ENCODE peak calls at places on chromosome 6, in six cellular contexts. U is psoas muscle, Z is mammary epithelial cell, O is GM12878, Y is upper lobe of right lung, W is tibial artery. R is an unnamed sample. For H3K27me3, the result is how much of the 10 kb centered on the place peaks cover.

GRCh38 chr6:81614292-81614691 is 138.2 kb downstream of the TENT5A start:
- DNase-seq in Z (no peak), O (no peak), Y (no peak), W (no peak), U (no peak), R (no peak)

GRCh38 chr6:113636357-113636824 is 220.8 kb upstream of the MARCKS start:
- DNase-seq in U (no peak), W (no peak), O (no peak), Y (no peak), Z (peak), R (no peak)

GRCh38 chr6:11423072-11423471 is 114.5 kb upstream of the TMEM170B start:
- DNase-seq in O (no peak), Z (peak), U (no peak), W (no peak), Y (no peak), R (no peak)

GRCh38 chr6:148166339-148166949 is 176.2 kb upstream of the SASH1 start:
- DNase-seq in Y (no peak), O (no peak), U (no peak), W (no peak), Z (peak), R (no peak)

GRCh38 chr6:80488190-80488589 is 381.7 kb downstream of the BCKDHB start:
- DNase-seq in O (no peak), W (no peak), U (no peak), Z (no peak), Y (no peak), R (no peak)

GRCh38 chr6:149854532-149854931 is 9.6 kb downstream of the LRP11 start:
- DNase-seq in Y (peak), Z (peak), U (no peak), O (no peak), W (no peak), R (no peak)

GRCh38 chr6:132995432-132995831 is 181.1 kb downstream of the RPS12 start:
- DNase-seq in O (no peak), U (peak), W (no peak), Z (no peak), Y (no peak), R (no peak)

GRCh38 chr6:34813028-34813742 is 21.3 kb downstream of the BLTP3A start:
- DNase-seq in W (no peak), O (no peak), Z (no peak), U (no peak), Y (no peak), R (no peak)

GRCh38 chr6:89853068-89853467 is 23.4 kb downstream of the CASP8AP2 start:
- DNase-seq in Z (no peak), Y (no peak), O (no peak), W (no peak), U (no peak), R (no peak)

GRCh38 chr6:24205020-24205492 is 79.0 kb downstream of the NRSN1 start:
- DNase-seq in U (no peak), O (peak), W (no peak), Y (no peak), Z (peak), R (peak)

GRCh38 chr6:85680388-85680787 is 37.7 kb upstream of the SYNCRIP start:
- DNase-seq in U (no peak), W (no peak), Z (no peak), Y (no peak), O (no peak), R (no peak)

GRCh38 chr6:19929312-19929711 is 92.1 kb downstream of the ID4 start:
- DNase-seq in W (no peak), Z (no peak), O (no peak), U (no peak), Y (no peak), R (no peak)

GRCh38 chr6:8195040-8195713 is 92.8 kb upstream of the EEF1E1 start:
- DNase-seq in Z (no peak), W (no peak), O (no peak), Y (no peak), U (no peak), R (no peak)

GRCh38 chr6:30769088-30769852 is 24.9 kb upstream of the IER3 start:
- DNase-seq in W (no peak), U (peak), O (no peak), Z (peak), Y (peak), R (peak)

GRCh38 chr6:54282186-54282585 is 26.1 kb upstream of the TINAG start:
- DNase-seq in Z (peak), Y (no peak), U (no peak), W (no peak), O (no peak), R (no peak)

GRCh38 chr6:20013485-20013884 is 176.3 kb downstream of the ID4 start:
- DNase-seq in W (no peak), O (no peak), Z (no peak), U (no peak), Y (no peak), R (no peak)

GRCh38 chr6:145267076-145267867 is 468.0 kb downstream of the EPM2A start:
- DNase-seq in Y (no peak), Z (no peak), U (no peak), O (no peak), W (no peak), R (no peak)

GRCh38 chr6:40536442-40536841 is 50.7 kb downstream of the LRFN2 start:
- DNase-seq in O (no peak), Z (no peak), U (no peak), Y (no peak), W (no peak), R (no peak)

GRCh38 chr6:129678463-129678862 is 31.5 kb downstream of the ARHGAP18 start:
- DNase-seq in U (no peak), W (no peak), Z (no peak), Y (no peak), O (no peak), R (no peak)
- H3K4me3 ChIP-seq in U (no peak), W (no peak), Z (no peak), Y (no peak), O (no peak), R (no peak)

GRCh38 chr6:63348836-63349235 is 29.1 kb upstream of the LGSN start:
- DNase-seq in Y (no peak), W (no peak), O (no peak), Z (no peak), U (no peak), R (no peak)
- H3K27me3 ChIP-seq in Y (under half), W (under half), O (under half), Z (under half), U (under half), R (under half)

DNA sequence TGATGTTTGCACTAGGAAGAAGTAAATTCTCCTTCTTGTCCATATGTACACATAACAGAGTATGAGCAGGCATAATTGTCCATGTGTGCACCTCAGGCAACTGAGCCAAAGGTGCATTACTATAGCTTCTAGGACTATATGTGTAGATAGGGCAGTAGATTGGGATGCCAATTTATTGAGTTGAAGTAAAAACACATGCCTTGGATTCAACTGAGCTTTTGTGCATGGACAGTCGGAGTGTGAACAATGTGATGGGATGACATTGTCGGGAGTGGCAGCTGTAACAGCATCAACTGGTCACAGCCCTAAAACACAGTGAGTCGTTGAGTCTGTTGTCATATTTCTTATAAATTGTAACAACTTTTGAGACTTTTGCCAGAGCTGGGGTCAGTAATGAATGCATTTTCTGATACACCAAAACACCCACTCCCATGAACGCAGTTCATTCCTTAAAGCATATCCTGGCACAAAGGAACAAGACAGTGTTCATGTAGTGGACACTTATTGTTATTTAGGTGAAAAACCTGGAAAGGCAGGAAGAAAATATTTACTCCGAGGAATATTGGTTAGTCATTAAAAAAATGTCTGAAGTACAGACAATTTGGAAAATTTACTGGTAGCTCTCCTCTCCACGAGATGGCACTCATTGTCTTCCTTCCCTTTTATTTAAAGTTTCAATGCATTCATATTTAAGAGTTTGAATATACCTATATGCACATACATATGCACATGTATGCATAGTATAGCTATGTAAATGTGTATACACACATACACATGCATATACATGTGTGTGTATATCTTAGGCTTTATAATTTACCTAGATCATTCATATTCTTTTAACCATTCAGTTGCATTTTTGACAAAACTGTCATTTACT is 302.0 kb upstream of the STXBP5 start:
- DNase-seq in Z (no peak), U (no peak), W (no peak), Y (no peak), O (no peak), R (no peak)
- TF ChIP-seq CTCF in Z (peak), U (no peak), W (no peak), Y (peak), O (no peak), R (no peak)

DNA sequence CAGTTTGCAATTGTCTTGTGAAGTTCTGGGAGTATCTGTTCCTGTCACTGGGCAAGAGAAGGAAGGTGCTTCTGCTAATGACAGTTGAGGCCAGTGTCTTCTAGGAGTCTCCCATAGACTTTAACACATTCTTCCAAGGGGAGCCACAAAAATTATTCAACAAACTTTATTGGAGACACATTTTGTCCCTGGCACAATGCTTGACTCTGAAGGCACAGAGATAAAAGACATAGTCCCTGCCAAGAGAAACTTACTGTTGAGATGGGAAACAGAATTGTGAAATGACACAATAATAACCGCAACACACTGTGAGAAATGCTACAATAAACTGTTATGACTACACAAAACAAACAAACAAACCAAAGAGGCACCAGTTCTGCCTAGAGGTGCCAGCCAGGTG is 24.7 kb upstream of the CEP162 start:
- DNase-seq in W (no peak), O (no peak), Y (no peak), Z (no peak), U (no peak), R (no peak)
- H3K4me3 ChIP-seq in W (no peak), O (no peak), Y (no peak), Z (no peak), U (no peak), R (no peak)

GRCh38 chr6:127519469-127519785 is 292 bp upstream of the MTCL3 start:
- DNase-seq in Y (no peak), W (no peak), O (no peak), U (no peak), Z (no peak), R (no peak)

GRCh38 chr6:127518212-127518709 is 874 bp downstream of the MTCL3 start:
- DNase-seq in O (no peak), Y (no peak), W (no peak), Z (no peak), U (no peak), R (no peak)

GRCh38 chr6:127517698-127518097 is 1.4 kb downstream of the MTCL3 start:
- DNase-seq in U (no peak), Z (no peak), W (no peak), O (no peak), Y (no peak), R (no peak)

GRCh38 chr6:127520061-127520460 is 926 bp upstream of the MTCL3 start:
- DNase-seq in Z (no peak), Y (no peak), U (no peak), O (no peak), W (no peak), R (no peak)

DNA sequence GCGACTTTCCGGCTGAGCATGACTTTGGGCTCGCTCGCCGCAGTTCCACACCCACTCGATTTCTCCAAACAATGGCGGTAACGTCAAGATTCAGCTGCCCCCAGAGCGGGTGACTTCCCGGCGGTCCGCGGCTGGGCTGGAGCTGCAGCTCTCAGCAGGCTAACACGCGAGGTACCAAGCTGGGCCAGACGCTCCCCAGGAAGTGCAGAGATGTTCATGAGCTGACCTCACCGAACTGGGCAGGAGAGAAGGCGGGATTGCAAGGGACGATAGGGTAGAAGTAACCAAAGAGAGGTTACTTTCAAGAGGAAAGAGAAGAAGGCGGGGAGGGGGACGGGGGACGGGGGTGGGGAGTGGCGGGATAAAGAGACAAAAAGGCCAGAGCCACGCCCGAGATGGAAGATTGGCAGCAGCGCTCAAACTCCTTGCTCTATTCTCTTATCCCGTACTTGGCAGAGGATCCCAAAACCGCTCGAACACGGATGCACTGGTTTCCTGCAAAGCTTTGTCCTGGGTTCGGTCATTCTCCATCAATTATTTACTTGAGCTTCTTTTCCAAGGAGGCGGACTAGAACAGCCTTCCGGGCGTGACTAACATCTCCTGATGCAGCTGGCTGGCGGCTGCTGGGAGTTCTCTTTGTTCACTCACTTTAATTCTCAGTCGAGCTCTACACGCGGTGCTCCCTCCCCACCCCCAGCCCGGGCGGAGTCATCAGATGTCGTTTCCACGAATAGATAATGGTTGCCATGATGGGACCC is at the start of gene MTCL3:
- DNase-seq in U (no peak), O (no peak), Z (peak), W (no peak), Y (peak), R (no peak)
- H3K27me3 ChIP-seq in U (half or more), O (under half), Z (under half), W (under half), Y (under half), R (under half)

DNA sequence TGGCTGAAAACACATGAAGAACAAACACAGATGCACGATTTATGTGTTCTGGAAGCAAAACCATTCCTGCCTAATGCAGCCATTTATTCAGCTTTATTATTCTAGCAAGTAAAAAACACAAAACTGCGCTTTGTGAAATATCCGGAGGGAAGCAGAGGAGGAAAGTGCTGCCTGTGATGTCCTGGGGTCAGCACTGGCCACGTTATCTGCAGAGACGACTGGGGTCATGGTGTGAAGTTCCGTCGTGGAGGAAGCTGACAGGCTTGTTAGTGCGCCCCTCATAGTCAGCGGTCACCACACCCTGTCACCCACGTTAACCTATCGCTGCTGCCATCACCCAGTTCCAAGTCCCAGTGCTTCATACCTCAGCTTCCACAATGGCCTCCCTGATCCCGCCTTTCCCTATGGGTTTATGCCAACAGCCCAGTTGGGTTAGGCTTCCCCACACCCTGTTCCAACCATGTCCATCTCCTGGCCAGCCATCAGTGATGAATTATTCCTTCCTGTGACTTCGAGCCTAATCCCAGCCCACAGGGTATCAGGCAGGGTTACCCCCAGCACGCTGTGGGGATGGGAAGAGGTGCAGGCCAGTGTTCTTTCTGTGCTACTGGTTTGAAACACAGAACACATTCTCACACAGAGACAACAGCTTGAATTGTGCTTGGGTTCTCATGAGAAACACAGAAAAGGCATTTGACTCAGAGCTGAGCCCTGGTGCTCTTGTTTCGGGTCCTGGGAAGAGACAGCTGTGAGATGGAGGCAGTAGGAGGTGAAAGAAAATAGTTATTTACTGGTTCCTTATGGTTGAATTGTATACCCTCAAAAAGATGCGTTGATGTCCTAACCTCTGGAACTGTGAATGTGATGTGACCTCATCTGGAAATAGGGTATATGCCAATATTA is 86.8 kb upstream of the RPS6KA2 start:
- DNase-seq in Z (no peak), W (no peak), U (no peak), Y (no peak), O (no peak), R (no peak)
- TF ChIP-seq CTCF in Z (no peak), W (no peak), U (no peak), Y (no peak), O (no peak), R (no peak)

GRCh38 chr6:155656024-155656423 is 200.4 kb upstream of the NOX3 start:
- DNase-seq in W (no peak), U (no peak), O (no peak), Z (no peak), Y (no peak), R (no peak)
- H3K4me3 ChIP-seq in W (no peak), U (no peak), O (no peak), Z (no peak), Y (no peak), R (no peak)